ENCODE peak calls at places on chromosomes 3 and 15, in ten cellular contexts. One of them, this sample, is unnamed.

GRCh38 chr15:69410290-69410874 is 3.8 kb upstream of the KIF23 start:
- DNase-seq in progenitor cell of endocrine pancreas: no peak
- DNase-seq in osteocyte: no peak
- DNase-seq in dorsolateral prefrontal cortex: no peak
- DNase-seq in HL-60: no peak
- DNase-seq in fibroblast of mammary gland: no peak
- DNase-seq in upper lobe of right lung: no peak
- DNase-seq in HFFc6: peak
- DNase-seq in keratinocyte: no peak
- DNase-seq in A549: peak
- DNase-seq in this sample: peak

GRCh38 chr15:57481038-57481705 is 104.9 kb downstream of the CGNL1 start:
- DNase-seq in progenitor cell of endocrine pancreas: no peak
- DNase-seq in osteocyte: no peak
- DNase-seq in dorsolateral prefrontal cortex: no peak
- DNase-seq in HL-60: no peak
- DNase-seq in fibroblast of mammary gland: no peak
- DNase-seq in upper lobe of right lung: no peak
- DNase-seq in HFFc6: no peak
- DNase-seq in keratinocyte: no peak
- DNase-seq in A549: no peak
- DNase-seq in this sample: no peak

GRCh38 chr15:30008156-30008555 is 74.6 kb upstream of the GOLGA8J start:
- DNase-seq in progenitor cell of endocrine pancreas: no peak
- DNase-seq in osteocyte: no peak
- DNase-seq in dorsolateral prefrontal cortex: no peak
- DNase-seq in HL-60: no peak
- DNase-seq in fibroblast of mammary gland: no peak
- DNase-seq in upper lobe of right lung: no peak
- DNase-seq in HFFc6: no peak
- DNase-seq in keratinocyte: no peak
- DNase-seq in A549: no peak
- DNase-seq in this sample: no peak

GRCh38 chr3:64588381-64588780 is 99.4 kb downstream of the ADAMTS9 start:
- DNase-seq in progenitor cell of endocrine pancreas: no peak
- DNase-seq in osteocyte: no peak
- DNase-seq in dorsolateral prefrontal cortex: no peak
- DNase-seq in HL-60: no peak
- DNase-seq in fibroblast of mammary gland: no peak
- DNase-seq in upper lobe of right lung: no peak
- DNase-seq in HFFc6: no peak
- DNase-seq in keratinocyte: no peak
- DNase-seq in A549: no peak
- DNase-seq in this sample: no peak

GRCh38 chr3:55519016-55519415 is 31.9 kb upstream of the WNT5A start:
- DNase-seq in progenitor cell of endocrine pancreas: no peak
- DNase-seq in osteocyte: no peak
- DNase-seq in dorsolateral prefrontal cortex: no peak
- DNase-seq in HL-60: no peak
- DNase-seq in fibroblast of mammary gland: peak
- DNase-seq in upper lobe of right lung: no peak
- DNase-seq in HFFc6: peak
- DNase-seq in keratinocyte: no peak
- DNase-seq in A549: no peak
- DNase-seq in this sample: no peak

GRCh38 chr3:51621091-51621892 is 49.8 kb upstream of the TEX264 start:
- DNase-seq in progenitor cell of endocrine pancreas: no peak
- DNase-seq in osteocyte: no peak
- DNase-seq in dorsolateral prefrontal cortex: no peak
- DNase-seq in HL-60: peak
- DNase-seq in fibroblast of mammary gland: peak
- DNase-seq in upper lobe of right lung: no peak
- DNase-seq in HFFc6: no peak
- DNase-seq in keratinocyte: peak
- DNase-seq in A549: no peak
- DNase-seq in this sample: peak

GRCh38 chr3:101193957-101194356 is 126.4 kb downstream of the IMPG2 start:
- DNase-seq in progenitor cell of endocrine pancreas: no peak
- DNase-seq in osteocyte: no peak
- DNase-seq in dorsolateral prefrontal cortex: no peak
- DNase-seq in HL-60: no peak
- DNase-seq in fibroblast of mammary gland: peak
- DNase-seq in upper lobe of right lung: no peak
- DNase-seq in HFFc6: peak
- DNase-seq in keratinocyte: peak
- DNase-seq in A549: no peak
- DNase-seq in this sample: no peak

GRCh38 chr15:47514251-47514652 is 203.1 kb upstream of the SEMA6D start:
- DNase-seq in progenitor cell of endocrine pancreas: no peak
- DNase-seq in osteocyte: no peak
- DNase-seq in dorsolateral prefrontal cortex: no peak
- DNase-seq in HL-60: no peak
- DNase-seq in fibroblast of mammary gland: peak
- DNase-seq in upper lobe of right lung: no peak
- DNase-seq in HFFc6: peak
- DNase-seq in keratinocyte: peak
- DNase-seq in A549: no peak
- DNase-seq in this sample: no peak

GRCh38 chr15:23397779-23398178 is 43.2 kb downstream of the GOLGA8S start:
- DNase-seq in progenitor cell of endocrine pancreas: no peak
- DNase-seq in osteocyte: no peak
- DNase-seq in dorsolateral prefrontal cortex: no peak
- DNase-seq in HL-60: no peak
- DNase-seq in fibroblast of mammary gland: no peak
- DNase-seq in upper lobe of right lung: no peak
- DNase-seq in HFFc6: no peak
- DNase-seq in keratinocyte: no peak
- DNase-seq in A549: no peak
- DNase-seq in this sample: no peak

GRCh38 chr3:184017672-184018423 is at the start of gene ABCC5:
- DNase-seq in progenitor cell of endocrine pancreas: peak
- DNase-seq in osteocyte: peak
- DNase-seq in dorsolateral prefrontal cortex: peak
- DNase-seq in HL-60: peak
- DNase-seq in fibroblast of mammary gland: peak
- DNase-seq in upper lobe of right lung: peak
- DNase-seq in HFFc6: peak
- DNase-seq in keratinocyte: peak
- DNase-seq in A549: peak
- DNase-seq in this sample: peak
- TF ChIP-seq CTCF in progenitor cell of endocrine pancreas: peak
- TF ChIP-seq CTCF in osteocyte: peak
- TF ChIP-seq CTCF in dorsolateral prefrontal cortex: no peak
- TF ChIP-seq CTCF in HL-60: no peak
- TF ChIP-seq CTCF in fibroblast of mammary gland: no peak
- TF ChIP-seq CTCF in upper lobe of right lung: peak
- TF ChIP-seq CTCF in HFFc6: peak
- TF ChIP-seq CTCF in keratinocyte: no peak
- TF ChIP-seq CTCF in A549: peak
- TF ChIP-seq CTCF in this sample: no peak

GRCh38 chr15:40567111-40567510 is 2.0 kb upstream of the RPUSD2 start:
- DNase-seq in progenitor cell of endocrine pancreas: no peak
- DNase-seq in osteocyte: no peak
- DNase-seq in dorsolateral prefrontal cortex: no peak
- DNase-seq in HL-60: no peak
- DNase-seq in fibroblast of mammary gland: no peak
- DNase-seq in upper lobe of right lung: no peak
- DNase-seq in HFFc6: no peak
- DNase-seq in keratinocyte: no peak
- DNase-seq in A549: no peak
- DNase-seq in this sample: peak
- TF ChIP-seq CTCF in progenitor cell of endocrine pancreas: peak
- TF ChIP-seq CTCF in osteocyte: peak
- TF ChIP-seq CTCF in dorsolateral prefrontal cortex: no peak
- TF ChIP-seq CTCF in HL-60: peak
- TF ChIP-seq CTCF in fibroblast of mammary gland: no peak
- TF ChIP-seq CTCF in upper lobe of right lung: no peak
- TF ChIP-seq CTCF in HFFc6: peak
- TF ChIP-seq CTCF in keratinocyte: peak
- TF ChIP-seq CTCF in A549: peak
- TF ChIP-seq CTCF in this sample: peak

GRCh38 chr3:117527346-117527745 is 817.8 kb downstream of the TUSC7 start:
- DNase-seq in progenitor cell of endocrine pancreas: no peak
- DNase-seq in osteocyte: no peak
- DNase-seq in dorsolateral prefrontal cortex: no peak
- DNase-seq in HL-60: no peak
- DNase-seq in fibroblast of mammary gland: no peak
- DNase-seq in upper lobe of right lung: no peak
- DNase-seq in HFFc6: no peak
- DNase-seq in keratinocyte: no peak
- DNase-seq in A549: no peak
- DNase-seq in this sample: no peak

GRCh38 chr3:117524890-117525289 is 815.3 kb downstream of the TUSC7 start:
- DNase-seq in progenitor cell of endocrine pancreas: no peak
- DNase-seq in osteocyte: no peak
- DNase-seq in dorsolateral prefrontal cortex: no peak
- DNase-seq in HL-60: no peak
- DNase-seq in fibroblast of mammary gland: peak
- DNase-seq in upper lobe of right lung: no peak
- DNase-seq in HFFc6: no peak
- DNase-seq in keratinocyte: no peak
- DNase-seq in A549: no peak
- DNase-seq in this sample: no peak

GRCh38 chr3:117523407-117523806 is 813.8 kb downstream of the TUSC7 start:
- DNase-seq in progenitor cell of endocrine pancreas: no peak
- DNase-seq in osteocyte: no peak
- DNase-seq in dorsolateral prefrontal cortex: no peak
- DNase-seq in HL-60: no peak
- DNase-seq in fibroblast of mammary gland: no peak
- DNase-seq in upper lobe of right lung: no peak
- DNase-seq in HFFc6: no peak
- DNase-seq in keratinocyte: no peak
- DNase-seq in A549: no peak
- DNase-seq in this sample: no peak

GRCh38 chr3:117528688-117529087 is 819.1 kb downstream of the TUSC7 start:
- DNase-seq in progenitor cell of endocrine pancreas: no peak
- DNase-seq in osteocyte: no peak
- DNase-seq in dorsolateral prefrontal cortex: no peak
- DNase-seq in HL-60: no peak
- DNase-seq in fibroblast of mammary gland: no peak
- DNase-seq in upper lobe of right lung: no peak
- DNase-seq in HFFc6: no peak
- DNase-seq in keratinocyte: no peak
- DNase-seq in A549: no peak
- DNase-seq in this sample: no peak

GRCh38 chr3:117526485-117527079 is 817.0 kb downstream of the TUSC7 start:
- DNase-seq in progenitor cell of endocrine pancreas: no peak
- DNase-seq in osteocyte: no peak
- DNase-seq in dorsolateral prefrontal cortex: no peak
- DNase-seq in HL-60: no peak
- DNase-seq in fibroblast of mammary gland: peak
- DNase-seq in upper lobe of right lung: no peak
- DNase-seq in HFFc6: peak
- DNase-seq in keratinocyte: no peak
- DNase-seq in A549: no peak
- DNase-seq in this sample: peak
- TF ChIP-seq CTCF in progenitor cell of endocrine pancreas: peak
- TF ChIP-seq CTCF in osteocyte: peak
- TF ChIP-seq CTCF in dorsolateral prefrontal cortex: peak
- TF ChIP-seq CTCF in HL-60: peak
- TF ChIP-seq CTCF in fibroblast of mammary gland: peak
- TF ChIP-seq CTCF in upper lobe of right lung: peak
- TF ChIP-seq CTCF in HFFc6: peak
- TF ChIP-seq CTCF in keratinocyte: no peak
- TF ChIP-seq CTCF in A549: peak
- TF ChIP-seq CTCF in this sample: peak

DNA sequence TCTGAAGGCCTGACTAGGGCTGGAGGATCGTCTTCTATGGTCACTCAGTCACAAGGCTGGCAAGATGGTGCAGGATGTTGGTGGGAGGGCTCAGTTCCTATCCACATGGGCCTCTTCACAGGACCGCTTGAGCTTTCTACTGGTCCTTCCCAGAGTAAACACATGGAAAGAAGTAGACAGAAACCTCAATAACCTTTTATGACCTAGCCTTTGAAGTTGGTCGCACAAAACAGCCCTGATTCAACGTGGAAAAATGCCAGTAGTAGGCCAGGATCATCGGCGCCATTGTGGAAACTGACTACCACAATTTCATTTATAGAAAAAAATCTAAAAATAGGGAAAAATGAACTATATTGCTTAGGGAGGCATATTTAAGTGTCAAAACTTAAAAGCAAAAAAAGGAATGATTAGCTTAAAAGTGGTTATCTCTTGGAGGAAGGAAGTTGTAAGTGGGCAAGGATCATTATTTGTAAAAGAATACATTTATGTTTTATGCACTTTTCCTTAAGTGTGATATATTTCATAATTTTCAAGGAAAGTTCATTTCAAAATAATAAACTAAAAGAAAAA is 9.8 kb upstream of the MITF start:
- DNase-seq in progenitor cell of endocrine pancreas: no peak
- DNase-seq in osteocyte: no peak
- DNase-seq in dorsolateral prefrontal cortex: no peak
- DNase-seq in HL-60: no peak
- DNase-seq in fibroblast of mammary gland: no peak
- DNase-seq in upper lobe of right lung: no peak
- DNase-seq in HFFc6: no peak
- DNase-seq in keratinocyte: no peak
- DNase-seq in A549: no peak
- DNase-seq in this sample: no peak
- TF ChIP-seq CTCF in progenitor cell of endocrine pancreas: no peak
- TF ChIP-seq CTCF in osteocyte: no peak
- TF ChIP-seq CTCF in dorsolateral prefrontal cortex: no peak
- TF ChIP-seq CTCF in HL-60: no peak
- TF ChIP-seq CTCF in fibroblast of mammary gland: no peak
- TF ChIP-seq CTCF in upper lobe of right lung: no peak
- TF ChIP-seq CTCF in HFFc6: no peak
- TF ChIP-seq CTCF in keratinocyte: no peak
- TF ChIP-seq CTCF in A549: no peak
- TF ChIP-seq CTCF in this sample: no peak

DNA sequence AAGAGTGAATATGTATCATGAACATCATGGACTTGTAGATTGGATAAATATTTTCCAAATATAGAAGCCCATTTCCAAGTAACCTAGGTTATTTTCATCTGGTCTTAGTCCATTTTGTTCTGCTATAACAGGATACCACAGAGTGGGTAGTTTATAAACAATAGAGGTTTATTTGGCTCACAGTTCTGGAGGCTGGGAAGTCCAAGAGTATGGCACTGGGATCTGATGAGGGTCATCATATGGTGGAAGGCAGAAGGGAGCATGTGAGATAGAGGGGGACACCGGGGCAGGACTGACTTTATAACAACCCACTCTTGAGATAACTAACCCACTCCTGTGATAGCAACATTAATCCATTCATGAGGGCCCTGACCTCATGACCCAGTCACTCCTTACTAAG is 9.4 kb upstream of the MGA start:
- DNase-seq in progenitor cell of endocrine pancreas: no peak
- DNase-seq in osteocyte: no peak
- DNase-seq in dorsolateral prefrontal cortex: no peak
- DNase-seq in HL-60: no peak
- DNase-seq in fibroblast of mammary gland: no peak
- DNase-seq in upper lobe of right lung: no peak
- DNase-seq in HFFc6: no peak
- DNase-seq in keratinocyte: no peak
- DNase-seq in A549: no peak
- DNase-seq in this sample: no peak
- TF ChIP-seq CTCF in progenitor cell of endocrine pancreas: no peak
- TF ChIP-seq CTCF in osteocyte: no peak
- TF ChIP-seq CTCF in dorsolateral prefrontal cortex: no peak
- TF ChIP-seq CTCF in HL-60: no peak
- TF ChIP-seq CTCF in fibroblast of mammary gland: no peak
- TF ChIP-seq CTCF in upper lobe of right lung: no peak
- TF ChIP-seq CTCF in HFFc6: no peak
- TF ChIP-seq CTCF in keratinocyte: no peak
- TF ChIP-seq CTCF in A549: no peak
- TF ChIP-seq CTCF in this sample: no peak